ENCODE peak calls at places on chromosomes 7 and 10, in four cellular contexts. W is body of pancreas, R is fibroblast of lung, F is Caco-2. B is an unnamed sample.
A peak's percentile ranks its signal among the peaks of the same experiment; 100 is the strongest.

GRCh38 chr7:111264111-111264868 is 173.4 kb downstream of the LRRN3 start:
- DNase-seq in W (no peak), R (no peak), F (no peak), B (no peak)

GRCh38 chr7:137324796-137325700 is 18.5 kb downstream of the PTN start:
- DNase-seq in W (no peak), R (no peak), F (no peak), B (no peak)

GRCh38 chr7:156816943-156817572 is 75.9 kb downstream of the LMBR1 start:
- DNase-seq in W (no peak), R (peak; percentile 18), F (no peak), B (no peak)

GRCh38 chr7:29748286-29749099 is 57.8 kb upstream of the WIPF3 start:
- DNase-seq in W (peak; percentile 13), R (peak; percentile 30), F (no peak), B (no peak)

GRCh38 chr10:5413012-5413938 is 918 bp downstream of the NET1 start:
- DNase-seq in W (no peak), R (peak; percentile 67), F (peak; percentile 50), B (no peak)

GRCh38 chr10:127424594-127425264 is 124.4 kb upstream of the NPS start:
- DNase-seq in W (peak; percentile 20), R (peak; percentile 17), F (no peak), B (no peak)

GRCh38 chr7:50814166-50814565 is 31.5 kb upstream of the GRB10 start:
- DNase-seq in W (no peak), R (no peak), F (no peak), B (no peak)

GRCh38 chr10:96271017-96271815 is at the start of gene BLNK:
- DNase-seq in W (peak; percentile 92), R (no peak), F (no peak), B (peak; percentile 73)

GRCh38 chr7:22913116-22913515 is 90.5 kb upstream of the TOMM7 start:
- DNase-seq in W (no peak), R (no peak), F (no peak), B (no peak)

GRCh38 chr7:6640246-6640721 is 3.2 kb downstream of the ZNF316 start:
- DNase-seq in W (no peak), R (peak; percentile 29), F (no peak), B (no peak)

GRCh38 chr10:114525368-114525949 is 121.2 kb upstream of the AFAP1L2 start:
- DNase-seq in W (no peak), R (no peak), F (no peak), B (no peak)

GRCh38 chr7:27172823-27173411 is 1.2 kb downstream of the HOXA10 start:
- DNase-seq in W (no peak), R (no peak), F (peak; percentile 54), B (no peak)

GRCh38 chr7:27175005-27175625 is 995 bp upstream of the HOXA10 start:
- DNase-seq in W (no peak), R (no peak), F (peak; percentile 29), B (no peak)

GRCh38 chr7:27172388-27172774 is 1.7 kb downstream of the HOXA10 start:
- DNase-seq in W (no peak), R (no peak), F (peak; percentile 36), B (no peak)

GRCh38 chr7:27174077-27175004 is at the start of gene HOXA10:
- DNase-seq in W (no peak), R (no peak), F (peak; percentile 33), B (no peak)

DNA sequence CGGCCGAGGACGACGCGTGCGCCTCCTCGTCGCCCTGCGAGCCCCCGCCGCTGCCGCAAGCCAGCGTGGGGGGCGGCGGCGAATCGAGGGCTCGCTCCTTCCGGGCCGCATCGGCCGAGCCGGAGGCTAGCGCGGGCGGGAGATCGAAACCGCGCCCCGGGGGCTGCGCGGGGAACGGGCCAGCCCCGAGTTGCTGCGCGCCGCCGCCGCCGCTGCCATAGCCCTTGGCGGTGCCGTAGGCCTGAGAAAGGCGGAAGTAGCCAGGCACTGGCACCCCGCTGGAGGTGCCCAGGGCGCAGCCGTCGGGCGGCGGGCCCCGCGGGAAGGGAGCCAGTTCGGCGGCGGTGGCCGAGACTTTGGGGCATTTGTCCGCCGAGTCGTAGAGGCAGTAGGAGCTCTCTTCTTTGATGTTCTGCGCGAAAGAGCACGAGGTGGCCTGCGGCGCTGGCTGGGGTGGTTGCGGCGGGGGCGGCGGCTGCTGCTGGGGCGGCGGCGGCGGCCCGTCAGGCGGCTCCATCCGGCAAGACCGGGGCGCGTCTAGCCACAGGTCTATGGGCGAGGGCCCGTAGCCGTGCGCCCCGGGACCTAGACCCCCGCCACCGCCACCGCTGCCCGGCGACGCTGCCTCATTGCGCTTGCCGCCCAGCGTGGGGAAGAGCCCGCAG is 576 bp downstream of the HOXA10 start:
- DNase-seq in W (peak; percentile 44), R (no peak), F (peak; percentile 34), B (no peak)
- H3K27me3 ChIP-seq in W (peaks cover 5% of the 10 kb centered on the region), R (peaks cover 71% of the 10 kb centered on the region), F (peaks cover 2% of the 10 kb centered on the region), B (peaks cover 57% of the 10 kb centered on the region)

GRCh38 chr10:79070091-79070610 is 1.4 kb downstream of the ZMIZ1 start:
- DNase-seq in W (peak; percentile 60), R (peak; percentile 54), F (no peak), B (no peak)

GRCh38 chr10:79072994-79073654 is 4.4 kb downstream of the ZMIZ1 start:
- DNase-seq in W (no peak), R (no peak), F (no peak), B (no peak)

GRCh38 chr10:79070611-79071534 is 2.1 kb downstream of the ZMIZ1 start:
- DNase-seq in W (peak; percentile 98), R (peak; percentile 75), F (peak; percentile 91), B (peak; percentile 98)

GRCh38 chr10:79072041-79072441 is 3.3 kb downstream of the ZMIZ1 start:
- DNase-seq in W (no peak), R (peak; percentile 50), F (no peak), B (no peak)

GRCh38 chr10:79071535-79071923 is 2.8 kb downstream of the ZMIZ1 start:
- DNase-seq in W (no peak), R (no peak), F (no peak), B (no peak)
- H3K4me1 ChIP-seq in W (peaks cover 64% of the 10 kb centered on the region), R (peaks cover 40% of the 10 kb centered on the region), F (peaks cover 54% of the 10 kb centered on the region), B (peaks cover 71% of the 10 kb centered on the region)

GRCh38 chr7:123918309-123918708 is 6.7 kb upstream of the SPAM1 start:
- DNase-seq in W (no peak), R (no peak), F (no peak), B (no peak)

GRCh38 chr7:123917878-123918277 is 7.2 kb upstream of the SPAM1 start:
- DNase-seq in W (no peak), R (no peak), F (no peak), B (no peak)

GRCh38 chr7:123916240-123916724 is 8.8 kb upstream of the SPAM1 start:
- DNase-seq in W (no peak), R (peak; percentile 6), F (peak; percentile 72), B (no peak)
- TF ChIP-seq CTCF in W (peak; percentile 13), R (peak; percentile 55), F (peak; percentile 50), B (peak; percentile 39)

GRCh38 chr7:150866932-150867564 is 14.7 kb downstream of the AOC1 start:
- DNase-seq in W (no peak), R (no peak), F (no peak), B (no peak)

GRCh38 chr7:150871601-150872000 is 19.3 kb downstream of the AOC1 start:
- DNase-seq in W (no peak), R (peak; percentile 3), F (no peak), B (no peak)

GRCh38 chr7:150867592-150867991 is 15.3 kb downstream of the AOC1 start:
- DNase-seq in W (no peak), R (no peak), F (no peak), B (no peak)

GRCh38 chr7:150874401-150875198 is 22.3 kb downstream of the AOC1 start:
- DNase-seq in W (no peak), R (no peak), F (no peak), B (no peak)

GRCh38 chr7:150869467-150869866 is 17.1 kb downstream of the AOC1 start:
- DNase-seq in W (no peak), R (no peak), F (no peak), B (no peak)
- H3K27me3 ChIP-seq in W (no peaks in the 10 kb centered on the region), R (no peaks in the 10 kb centered on the region), F (no peaks in the 10 kb centered on the region), B (no peaks in the 10 kb centered on the region)

DNA sequence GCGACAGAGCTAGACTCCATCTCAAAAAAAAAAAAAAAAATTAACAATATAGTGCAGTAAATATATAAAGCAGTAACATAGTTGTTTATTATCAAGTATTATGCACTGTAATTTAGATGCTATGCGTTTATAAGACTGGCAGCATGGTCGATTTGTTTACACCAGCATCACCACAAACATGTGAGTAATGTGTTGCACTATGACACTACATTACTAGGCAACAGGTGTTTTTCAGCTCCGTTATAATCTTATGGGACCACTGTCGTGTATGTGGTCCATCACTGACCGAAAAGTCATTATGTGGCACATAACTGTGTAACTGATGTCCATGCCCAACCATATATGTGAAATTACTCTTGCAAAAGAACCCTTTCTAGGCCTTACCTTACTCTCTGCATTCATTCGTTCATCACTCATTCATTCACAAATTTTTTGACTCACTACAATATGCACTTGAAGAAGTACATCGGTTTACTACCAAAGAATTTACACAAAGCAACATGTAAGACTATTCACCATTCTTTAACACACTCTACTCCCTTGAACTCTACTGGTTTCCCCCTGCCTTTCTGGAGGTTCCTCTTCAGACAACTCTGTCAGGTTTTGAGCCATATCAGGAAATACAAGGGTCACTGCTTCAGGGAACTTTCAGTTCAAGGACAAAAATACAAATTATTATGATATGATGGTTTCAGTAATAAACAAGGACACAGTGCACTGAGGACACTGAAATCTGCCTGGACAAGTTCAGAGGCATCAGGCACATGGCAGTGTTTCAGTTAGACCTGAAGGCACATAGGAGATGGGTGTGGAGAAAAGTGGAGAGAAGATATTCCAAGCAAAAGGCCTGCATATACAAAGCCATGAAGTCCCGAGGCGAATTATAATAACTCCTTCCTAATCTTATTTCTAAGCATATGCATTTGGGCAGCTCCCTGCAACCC is 17.4 kb downstream of the ITGB1 start:
- DNase-seq in W (no peak), R (no peak), F (no peak), B (no peak)
- H3K4me1 ChIP-seq in W (peaks cover 76% of the 10 kb centered on the region), R (peaks cover 31% of the 10 kb centered on the region), F (peaks cover 39% of the 10 kb centered on the region), B (no peaks in the 10 kb centered on the region)

DNA sequence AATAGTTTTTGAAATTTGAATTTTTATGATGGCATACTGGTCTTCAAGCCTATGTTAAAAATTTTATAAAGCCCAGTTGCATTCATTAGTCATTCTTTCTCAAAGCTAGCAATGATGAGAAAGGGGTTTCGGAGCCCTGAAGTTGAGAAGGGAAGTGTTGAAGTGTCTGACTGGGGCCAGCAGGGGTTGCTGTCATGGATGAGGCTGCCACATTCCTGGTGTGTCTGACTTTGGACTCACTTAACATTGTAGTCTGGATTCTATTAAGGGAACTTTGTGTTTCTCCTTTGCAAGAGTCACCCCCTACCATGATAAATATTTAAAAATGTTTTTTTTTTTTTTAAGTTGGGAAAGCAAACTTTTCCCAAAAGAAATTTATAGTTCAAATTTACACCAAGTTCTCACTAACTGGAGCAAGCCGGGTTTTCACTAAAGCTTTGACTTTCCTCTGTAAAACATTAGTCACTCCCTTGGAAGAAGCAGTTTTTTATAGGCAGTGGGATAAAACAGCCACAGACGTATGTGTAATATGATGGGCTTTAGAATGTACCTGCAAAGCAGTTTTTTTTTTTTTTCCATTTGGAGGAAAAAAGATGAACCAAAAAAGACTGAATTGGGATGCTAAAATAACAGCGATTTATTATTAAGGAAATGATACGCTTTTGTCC is 243.6 kb downstream of the TWIST1 start:
- DNase-seq in W (no peak), R (peak; percentile 26), F (no peak), B (no peak)
- TF ChIP-seq CTCF in W (no peak), R (peak; percentile 44), F (peak; percentile 17), B (no peak)

B was measured in right atrium auricular region.